ENCODE peak calls at places on chromosomes 6 and 20, in nine cellular contexts. One of them, this sample, is unnamed.

GRCh38 chr6:69868252-69868804 is 2.0 kb downstream of the COL19A1 start:
- DNase-seq in transverse colon: no peak
- DNase-seq in stomach: no peak
- DNase-seq in HCT116: no peak
- DNase-seq in suprapubic skin: no peak
- DNase-seq in upper lobe of left lung: no peak
- DNase-seq in GM12878: no peak
- DNase-seq in prostate gland: no peak
- DNase-seq in esophagus muscularis mucosa: no peak
- DNase-seq in this sample: no peak

GRCh38 chr6:135852775-135853174 is 1.3 kb downstream of the PDE7B start:
- DNase-seq in transverse colon: no peak
- DNase-seq in stomach: no peak
- DNase-seq in HCT116: no peak
- DNase-seq in suprapubic skin: no peak
- DNase-seq in upper lobe of left lung: no peak
- DNase-seq in GM12878: no peak
- DNase-seq in prostate gland: no peak
- DNase-seq in esophagus muscularis mucosa: no peak
- DNase-seq in this sample: no peak

GRCh38 chr6:168597471-168597875 is 156.5 kb downstream of the SMOC2 start:
- DNase-seq in transverse colon: peak
- DNase-seq in stomach: peak
- DNase-seq in HCT116: no peak
- DNase-seq in suprapubic skin: no peak
- DNase-seq in upper lobe of left lung: no peak
- DNase-seq in GM12878: no peak
- DNase-seq in prostate gland: no peak
- DNase-seq in esophagus muscularis mucosa: no peak
- DNase-seq in this sample: no peak

GRCh38 chr20:9413001-9413400 is 101.4 kb upstream of the LAMP5 start:
- DNase-seq in transverse colon: no peak
- DNase-seq in stomach: no peak
- DNase-seq in HCT116: no peak
- DNase-seq in suprapubic skin: no peak
- DNase-seq in upper lobe of left lung: no peak
- DNase-seq in GM12878: no peak
- DNase-seq in prostate gland: no peak
- DNase-seq in esophagus muscularis mucosa: no peak
- DNase-seq in this sample: no peak

GRCh38 chr6:152720964-152721363 is 23.3 kb downstream of the MYCT1 start:
- DNase-seq in transverse colon: no peak
- DNase-seq in stomach: no peak
- DNase-seq in HCT116: peak
- DNase-seq in suprapubic skin: no peak
- DNase-seq in upper lobe of left lung: no peak
- DNase-seq in GM12878: no peak
- DNase-seq in prostate gland: no peak
- DNase-seq in esophagus muscularis mucosa: no peak
- DNase-seq in this sample: no peak

GRCh38 chr6:126672654-126673053 is 332.7 kb downstream of the CENPW start:
- DNase-seq in transverse colon: no peak
- DNase-seq in stomach: no peak
- DNase-seq in HCT116: no peak
- DNase-seq in suprapubic skin: no peak
- DNase-seq in upper lobe of left lung: no peak
- DNase-seq in GM12878: no peak
- DNase-seq in prostate gland: no peak
- DNase-seq in esophagus muscularis mucosa: no peak
- DNase-seq in this sample: no peak

GRCh38 chr6:1190361-1190760 is 121.5 kb upstream of the FOXQ1 start:
- DNase-seq in transverse colon: no peak
- DNase-seq in stomach: no peak
- DNase-seq in HCT116: no peak
- DNase-seq in suprapubic skin: no peak
- DNase-seq in upper lobe of left lung: no peak
- DNase-seq in GM12878: no peak
- DNase-seq in prostate gland: no peak
- DNase-seq in esophagus muscularis mucosa: no peak
- DNase-seq in this sample: no peak

GRCh38 chr6:113356139-113356538 is 501.0 kb upstream of the MARCKS start:
- DNase-seq in transverse colon: no peak
- DNase-seq in stomach: no peak
- DNase-seq in HCT116: no peak
- DNase-seq in suprapubic skin: no peak
- DNase-seq in upper lobe of left lung: no peak
- DNase-seq in GM12878: no peak
- DNase-seq in prostate gland: no peak
- DNase-seq in esophagus muscularis mucosa: no peak
- DNase-seq in this sample: no peak

GRCh38 chr20:50221501-50222323 is 31.1 kb downstream of the CEBPB start:
- DNase-seq in transverse colon: no peak
- DNase-seq in stomach: no peak
- DNase-seq in HCT116: no peak
- DNase-seq in suprapubic skin: no peak
- DNase-seq in upper lobe of left lung: no peak
- DNase-seq in GM12878: no peak
- DNase-seq in prostate gland: no peak
- DNase-seq in esophagus muscularis mucosa: no peak
- DNase-seq in this sample: no peak

GRCh38 chr20:8534368-8534767 is 402.3 kb downstream of the PLCB1 start:
- DNase-seq in transverse colon: no peak
- DNase-seq in stomach: no peak
- DNase-seq in HCT116: no peak
- DNase-seq in suprapubic skin: no peak
- DNase-seq in upper lobe of left lung: no peak
- DNase-seq in GM12878: no peak
- DNase-seq in prostate gland: no peak
- DNase-seq in esophagus muscularis mucosa: no peak
- DNase-seq in this sample: no peak

GRCh38 chr20:62587757-62588402 is 54.4 kb upstream of the SLCO4A1 start:
- DNase-seq in transverse colon: no peak
- DNase-seq in stomach: no peak
- DNase-seq in HCT116: no peak
- DNase-seq in suprapubic skin: no peak
- DNase-seq in upper lobe of left lung: no peak
- DNase-seq in GM12878: no peak
- DNase-seq in prostate gland: no peak
- DNase-seq in esophagus muscularis mucosa: no peak
- DNase-seq in this sample: no peak

GRCh38 chr6:99746261-99746895 is 139.7 kb downstream of the PRDM13 start:
- DNase-seq in transverse colon: peak
- DNase-seq in stomach: peak
- DNase-seq in HCT116: peak
- DNase-seq in suprapubic skin: no peak
- DNase-seq in upper lobe of left lung: no peak
- DNase-seq in GM12878: peak
- DNase-seq in prostate gland: peak
- DNase-seq in esophagus muscularis mucosa: no peak
- DNase-seq in this sample: no peak

GRCh38 chr6:25583099-25583498 is 68.9 kb upstream of the SCGN start:
- DNase-seq in transverse colon: no peak
- DNase-seq in stomach: no peak
- DNase-seq in HCT116: no peak
- DNase-seq in suprapubic skin: no peak
- DNase-seq in upper lobe of left lung: no peak
- DNase-seq in GM12878: no peak
- DNase-seq in prostate gland: no peak
- DNase-seq in esophagus muscularis mucosa: no peak
- DNase-seq in this sample: no peak

DNA sequence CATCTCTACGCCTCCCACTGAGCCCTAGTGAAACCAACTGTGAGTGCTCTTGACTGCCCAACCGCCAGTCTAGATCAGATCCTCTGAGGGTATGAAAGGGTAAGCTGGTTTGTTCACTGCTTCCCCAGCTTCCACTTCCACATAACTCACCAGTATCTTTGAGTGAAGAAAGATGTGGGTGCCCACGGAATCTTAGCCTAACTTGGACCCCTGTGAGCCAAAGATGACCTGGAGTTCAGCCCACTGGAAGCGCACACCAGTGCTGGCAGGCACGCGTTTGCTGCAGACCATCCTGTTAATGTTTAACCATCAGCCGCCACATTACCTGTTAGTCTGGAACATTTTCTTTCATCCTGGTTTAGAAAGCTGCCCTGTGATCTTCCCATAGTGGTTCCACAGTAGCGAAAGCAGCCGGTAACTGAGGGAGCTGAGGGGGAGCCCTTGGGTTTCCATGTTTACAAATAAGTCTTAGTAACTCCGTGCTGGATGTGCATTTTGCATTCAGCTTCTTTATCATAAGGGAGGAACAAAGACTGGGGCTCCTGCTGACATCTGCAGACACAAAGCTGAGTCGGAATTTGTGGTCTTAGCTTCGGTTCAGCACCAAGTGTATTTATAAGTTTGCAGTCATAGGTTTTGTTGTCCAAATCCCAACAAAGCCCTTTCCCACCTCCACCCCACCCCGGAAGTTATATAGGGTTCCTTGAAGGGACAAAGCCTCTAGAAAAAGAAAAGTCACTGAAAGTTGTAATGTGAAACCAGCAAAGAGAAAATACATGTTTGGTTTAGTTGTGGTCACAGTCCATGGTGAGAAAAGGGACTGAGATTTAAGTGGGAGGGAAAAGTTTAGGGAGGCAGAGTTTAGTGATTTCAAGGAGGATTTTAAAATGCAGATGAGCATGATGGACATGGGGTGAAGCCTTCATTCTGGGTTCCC is 71.0 kb downstream of the SSR1 start:
- DNase-seq in transverse colon: peak
- DNase-seq in stomach: peak
- DNase-seq in HCT116: no peak
- DNase-seq in suprapubic skin: peak
- DNase-seq in upper lobe of left lung: no peak
- DNase-seq in GM12878: no peak
- DNase-seq in prostate gland: no peak
- DNase-seq in esophagus muscularis mucosa: no peak
- DNase-seq in this sample: no peak
- H3K27ac ChIP-seq in transverse colon: peak
- H3K27ac ChIP-seq in stomach: peak
- H3K27ac ChIP-seq in HCT116: no peak
- H3K27ac ChIP-seq in suprapubic skin: no peak
- H3K27ac ChIP-seq in upper lobe of left lung: peak
- H3K27ac ChIP-seq in GM12878: peak
- H3K27ac ChIP-seq in prostate gland: peak
- H3K27ac ChIP-seq in esophagus muscularis mucosa: peak
- H3K27ac ChIP-seq in this sample: peak

GRCh38 chr6:119138906-119139541 is 60.6 kb upstream of the FAM184A start:
- DNase-seq in transverse colon: no peak
- DNase-seq in stomach: no peak
- DNase-seq in HCT116: no peak
- DNase-seq in suprapubic skin: no peak
- DNase-seq in upper lobe of left lung: no peak
- DNase-seq in GM12878: no peak
- DNase-seq in prostate gland: no peak
- DNase-seq in esophagus muscularis mucosa: no peak
- DNase-seq in this sample: no peak
- TF ChIP-seq POLR2AphosphoS5 in transverse colon: no peak
- TF ChIP-seq POLR2AphosphoS5 in stomach: no peak
- TF ChIP-seq POLR2AphosphoS5 in HCT116: no peak
- TF ChIP-seq POLR2AphosphoS5 in suprapubic skin: no peak
- TF ChIP-seq POLR2AphosphoS5 in upper lobe of left lung: no peak
- TF ChIP-seq POLR2AphosphoS5 in GM12878: no peak
- TF ChIP-seq POLR2AphosphoS5 in prostate gland: no peak
- TF ChIP-seq POLR2AphosphoS5 in esophagus muscularis mucosa: no peak
- TF ChIP-seq POLR2AphosphoS5 in this sample: no peak

GRCh38 chr6:139134817-139135577 is at the start of gene HECA:
- DNase-seq in transverse colon: peak
- DNase-seq in stomach: peak
- DNase-seq in HCT116: peak
- DNase-seq in suprapubic skin: peak
- DNase-seq in upper lobe of left lung: peak
- DNase-seq in GM12878: no peak
- DNase-seq in prostate gland: peak
- DNase-seq in esophagus muscularis mucosa: peak
- DNase-seq in this sample: peak
- TF ChIP-seq POLR2A in transverse colon: peak
- TF ChIP-seq POLR2A in stomach: peak
- TF ChIP-seq POLR2A in HCT116: no peak
- TF ChIP-seq POLR2A in suprapubic skin: peak
- TF ChIP-seq POLR2A in upper lobe of left lung: no peak
- TF ChIP-seq POLR2A in GM12878: peak
- TF ChIP-seq POLR2A in prostate gland: peak
- TF ChIP-seq POLR2A in esophagus muscularis mucosa: peak
- TF ChIP-seq POLR2A in this sample: peak

DNA sequence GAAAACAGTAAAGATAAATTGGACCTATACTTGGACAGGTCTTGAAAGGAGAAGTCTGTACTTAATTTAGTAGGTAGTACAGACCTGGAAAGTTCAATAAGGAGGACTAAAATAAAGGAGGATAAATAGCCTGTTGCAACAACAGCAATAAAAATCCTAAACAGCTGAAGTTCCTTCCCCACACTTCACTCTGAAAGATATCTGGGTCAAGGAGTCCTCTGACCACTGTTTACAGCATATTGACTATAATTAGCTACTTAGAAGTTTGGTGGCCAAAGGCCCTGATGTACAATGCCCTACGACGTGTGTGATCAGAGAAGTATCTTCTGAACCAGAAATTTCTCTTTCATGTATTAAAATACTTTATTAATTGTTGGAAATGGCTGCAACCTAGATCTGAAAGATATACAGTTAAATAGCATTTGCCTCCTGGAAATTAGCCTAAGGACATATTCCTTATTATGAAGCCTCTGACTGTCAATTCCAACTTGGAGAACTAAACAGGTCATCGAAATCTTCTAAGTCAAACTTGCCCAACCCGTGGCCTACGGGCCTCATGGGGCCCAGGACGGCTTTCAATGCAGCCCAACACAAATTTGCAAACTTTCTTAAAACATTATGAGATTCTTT is 82.8 kb downstream of the KIF13A start:
- DNase-seq in transverse colon: no peak
- DNase-seq in stomach: no peak
- DNase-seq in HCT116: no peak
- DNase-seq in suprapubic skin: no peak
- DNase-seq in upper lobe of left lung: no peak
- DNase-seq in GM12878: no peak
- DNase-seq in prostate gland: no peak
- DNase-seq in esophagus muscularis mucosa: no peak
- DNase-seq in this sample: no peak
- H3K27ac ChIP-seq in transverse colon: no peak
- H3K27ac ChIP-seq in stomach: no peak
- H3K27ac ChIP-seq in HCT116: no peak
- H3K27ac ChIP-seq in suprapubic skin: no peak
- H3K27ac ChIP-seq in upper lobe of left lung: peak
- H3K27ac ChIP-seq in GM12878: no peak
- H3K27ac ChIP-seq in prostate gland: no peak
- H3K27ac ChIP-seq in esophagus muscularis mucosa: no peak
- H3K27ac ChIP-seq in this sample: no peak

DNA sequence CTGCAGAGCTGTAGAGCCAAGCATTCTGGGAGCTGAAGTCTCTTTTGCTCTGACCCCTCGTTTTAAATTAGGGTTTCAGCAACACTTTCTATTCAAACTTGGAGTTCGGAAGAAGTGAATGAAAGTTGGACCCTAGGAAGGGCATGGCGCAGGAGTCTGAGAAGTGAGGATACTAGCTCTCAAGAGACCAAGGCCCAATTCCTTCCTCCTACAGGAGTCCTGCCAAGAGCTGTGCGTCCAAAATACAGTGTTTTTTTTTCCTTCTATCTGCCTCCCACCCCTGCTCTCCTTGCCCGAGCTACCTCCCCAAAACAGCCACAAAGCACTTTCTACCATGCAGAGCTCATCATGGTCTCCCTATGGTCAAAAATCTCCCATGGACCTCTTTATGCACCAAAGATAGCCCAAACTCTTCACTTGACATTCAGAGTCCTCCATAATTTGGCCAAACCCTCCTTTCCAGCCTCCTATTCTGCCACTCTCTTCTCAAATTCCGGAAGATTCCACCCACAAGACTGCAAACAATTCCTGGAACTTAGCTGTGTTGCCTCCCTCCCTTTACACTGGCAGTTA is 649 bp upstream of the CSNK2A1 start:
- DNase-seq in transverse colon: no peak
- DNase-seq in stomach: no peak
- DNase-seq in HCT116: no peak
- DNase-seq in suprapubic skin: no peak
- DNase-seq in upper lobe of left lung: no peak
- DNase-seq in GM12878: no peak
- DNase-seq in prostate gland: no peak
- DNase-seq in esophagus muscularis mucosa: no peak
- DNase-seq in this sample: no peak
- TF ChIP-seq POLR2AphosphoS5 in transverse colon: no peak
- TF ChIP-seq POLR2AphosphoS5 in stomach: no peak
- TF ChIP-seq POLR2AphosphoS5 in HCT116: no peak
- TF ChIP-seq POLR2AphosphoS5 in suprapubic skin: no peak
- TF ChIP-seq POLR2AphosphoS5 in upper lobe of left lung: no peak
- TF ChIP-seq POLR2AphosphoS5 in GM12878: no peak
- TF ChIP-seq POLR2AphosphoS5 in prostate gland: no peak
- TF ChIP-seq POLR2AphosphoS5 in esophagus muscularis mucosa: no peak
- TF ChIP-seq POLR2AphosphoS5 in this sample: no peak

This sample was measured in breast epithelium.